ENCODE peak calls at places on chromosomes 12 and 14, in five cellular contexts. One of them, this sample, is unnamed.

GRCh38 chr12:6306599-6307220 is 3.8 kb upstream of the PLEKHG6 start:
- DNase-seq in A549: no peak
- DNase-seq in transverse colon: no peak
- DNase-seq in heart left ventricle: no peak
- DNase-seq in stomach: no peak
- DNase-seq in this sample: no peak

GRCh38 chr14:96597680-96598079 is 95.5 kb downstream of the PAPOLA start:
- DNase-seq in A549: no peak
- DNase-seq in transverse colon: no peak
- DNase-seq in heart left ventricle: no peak
- DNase-seq in stomach: no peak
- DNase-seq in this sample: no peak

GRCh38 chr12:46237381-46238045 is 31.3 kb downstream of the SLC38A1 start:
- DNase-seq in A549: no peak
- DNase-seq in transverse colon: no peak
- DNase-seq in heart left ventricle: no peak
- DNase-seq in stomach: no peak
- DNase-seq in this sample: no peak

GRCh38 chr14:74658535-74659130 is 46.6 kb upstream of the LTBP2 start:
- DNase-seq in A549: no peak
- DNase-seq in transverse colon: no peak
- DNase-seq in heart left ventricle: no peak
- DNase-seq in stomach: no peak
- DNase-seq in this sample: no peak

GRCh38 chr12:89634508-89634907 is 74.1 kb downstream of the ATP2B1 start:
- DNase-seq in A549: no peak
- DNase-seq in transverse colon: no peak
- DNase-seq in heart left ventricle: no peak
- DNase-seq in stomach: no peak
- DNase-seq in this sample: no peak

GRCh38 chr12:115261249-115261648 is 577.3 kb upstream of the TBX3 start:
- DNase-seq in A549: no peak
- DNase-seq in transverse colon: no peak
- DNase-seq in heart left ventricle: no peak
- DNase-seq in stomach: no peak
- DNase-seq in this sample: no peak

GRCh38 chr12:51908876-51909592 is 1.7 kb downstream of the ACVRL1 start:
- DNase-seq in A549: no peak
- DNase-seq in transverse colon: no peak
- DNase-seq in heart left ventricle: peak; percentile 26
- DNase-seq in stomach: no peak
- DNase-seq in this sample: no peak

GRCh38 chr12:125280482-125281377 is 215.5 kb downstream of the AACS start:
- DNase-seq in A549: peak; percentile 9
- DNase-seq in transverse colon: no peak
- DNase-seq in heart left ventricle: no peak
- DNase-seq in stomach: no peak
- DNase-seq in this sample: no peak

GRCh38 chr12:83261998-83262397 is 575.3 kb downstream of the TMTC2 start:
- DNase-seq in A549: peak; percentile 3
- DNase-seq in transverse colon: no peak
- DNase-seq in heart left ventricle: no peak
- DNase-seq in stomach: no peak
- DNase-seq in this sample: no peak

GRCh38 chr12:127257366-127257935 is 1009.5 kb upstream of the TMEM132C start:
- DNase-seq in A549: no peak
- DNase-seq in transverse colon: no peak
- DNase-seq in heart left ventricle: no peak
- DNase-seq in stomach: no peak
- DNase-seq in this sample: no peak

GRCh38 chr14:101593411-101594181 is 32.3 kb downstream of the DIO3 start:
- DNase-seq in A549: no peak
- DNase-seq in transverse colon: no peak
- DNase-seq in heart left ventricle: no peak
- DNase-seq in stomach: no peak
- DNase-seq in this sample: no peak

GRCh38 chr14:33848706-33849454 is 102.0 kb downstream of the EGLN3 start:
- DNase-seq in A549: peak; percentile 73
- DNase-seq in transverse colon: peak; percentile 78
- DNase-seq in heart left ventricle: peak; percentile 58
- DNase-seq in stomach: peak; percentile 78
- DNase-seq in this sample: peak; percentile 77

GRCh38 chr12:95241761-95242506 is 24.3 kb downstream of the VEZT start:
- DNase-seq in A549: no peak
- DNase-seq in transverse colon: no peak
- DNase-seq in heart left ventricle: no peak
- DNase-seq in stomach: no peak
- DNase-seq in this sample: no peak

GRCh38 chr14:34106310-34106709 is 155.4 kb upstream of the EGLN3 start:
- DNase-seq in A549: no peak
- DNase-seq in transverse colon: no peak
- DNase-seq in heart left ventricle: no peak
- DNase-seq in stomach: no peak
- DNase-seq in this sample: no peak

GRCh38 chr12:26116829-26117228 is 8.0 kb downstream of the BHLHE41 start:
- DNase-seq in A549: no peak
- DNase-seq in transverse colon: no peak
- DNase-seq in heart left ventricle: no peak
- DNase-seq in stomach: no peak
- DNase-seq in this sample: no peak

GRCh38 chr14:41201721-41202120 is 405.0 kb upstream of the LRFN5 start:
- DNase-seq in A549: no peak
- DNase-seq in transverse colon: no peak
- DNase-seq in heart left ventricle: no peak
- DNase-seq in stomach: no peak
- DNase-seq in this sample: no peak

GRCh38 chr14:82422186-82422585 is 888.5 kb upstream of the SEL1L start:
- DNase-seq in A549: no peak
- DNase-seq in transverse colon: no peak
- DNase-seq in heart left ventricle: no peak
- DNase-seq in stomach: no peak
- DNase-seq in this sample: no peak

GRCh38 chr12:131034631-131035267 is 81.0 kb downstream of the ADGRD1 start:
- DNase-seq in A549: no peak
- DNase-seq in transverse colon: no peak
- DNase-seq in heart left ventricle: no peak
- DNase-seq in stomach: no peak
- DNase-seq in this sample: no peak

GRCh38 chr12:110421159-110421661 is 17.7 kb upstream of the ANAPC7 start:
- DNase-seq in A549: no peak
- DNase-seq in transverse colon: no peak
- DNase-seq in heart left ventricle: no peak
- DNase-seq in stomach: no peak
- DNase-seq in this sample: no peak

GRCh38 chr14:67359319-67359774 is 257 bp downstream of the ATP6V1D start:
- DNase-seq in A549: no peak
- DNase-seq in transverse colon: peak; percentile 24
- DNase-seq in heart left ventricle: peak; percentile 29
- DNase-seq in stomach: no peak
- DNase-seq in this sample: peak; percentile 9

GRCh38 chr12:45216297-45216982 is 545 bp downstream of the ANO6 start:
- DNase-seq in A549: peak; percentile 59
- DNase-seq in transverse colon: peak; percentile 56
- DNase-seq in heart left ventricle: peak; percentile 63
- DNase-seq in stomach: peak; percentile 42
- DNase-seq in this sample: peak; percentile 61

GRCh38 chr14:73722581-73722980 is 8.4 kb upstream of the PNMA1 start:
- DNase-seq in A549: no peak
- DNase-seq in transverse colon: no peak
- DNase-seq in heart left ventricle: no peak
- DNase-seq in stomach: no peak
- DNase-seq in this sample: no peak

GRCh38 chr12:90102957-90103652 is 394.5 kb upstream of the ATP2B1 start:
- DNase-seq in A549: peak; percentile 61
- DNase-seq in transverse colon: peak; percentile 13
- DNase-seq in heart left ventricle: no peak
- DNase-seq in stomach: no peak
- DNase-seq in this sample: no peak

GRCh38 chr14:91727121-91727520 is 4.8 kb downstream of the CATSPERB start:
- DNase-seq in A549: no peak
- DNase-seq in transverse colon: no peak
- DNase-seq in heart left ventricle: no peak
- DNase-seq in stomach: no peak
- DNase-seq in this sample: no peak

GRCh38 chr12:116196752-116197718 is 80.5 kb downstream of the MED13L start:
- DNase-seq in A549: no peak
- DNase-seq in transverse colon: no peak
- DNase-seq in heart left ventricle: no peak
- DNase-seq in stomach: no peak
- DNase-seq in this sample: no peak

GRCh38 chr12:121295123-121295745 is 1.3 kb downstream of the CAMKK2 start:
- DNase-seq in A549: peak; percentile 29
- DNase-seq in transverse colon: no peak
- DNase-seq in heart left ventricle: no peak
- DNase-seq in stomach: no peak
- DNase-seq in this sample: no peak

GRCh38 chr12:25387136-25388050 is 136.7 kb upstream of the KRAS start:
- DNase-seq in A549: peak; percentile 91
- DNase-seq in transverse colon: peak; percentile 88
- DNase-seq in heart left ventricle: peak; percentile 84
- DNase-seq in stomach: peak; percentile 91
- DNase-seq in this sample: peak; percentile 90

GRCh38 chr12:19298837-19299605 is 140.3 kb upstream of the AEBP2 start:
- DNase-seq in A549: no peak
- DNase-seq in transverse colon: no peak
- DNase-seq in heart left ventricle: no peak
- DNase-seq in stomach: no peak
- DNase-seq in this sample: no peak

GRCh38 chr12:6914246-6914947 is at the start of gene ENO2:
- DNase-seq in A549: peak; percentile 62
- DNase-seq in transverse colon: peak; percentile 81
- DNase-seq in heart left ventricle: peak; percentile 87
- DNase-seq in stomach: peak; percentile 68
- DNase-seq in this sample: peak; percentile 69

GRCh38 chr12:131860472-131861260 is 32.5 kb downstream of the MMP17 start:
- DNase-seq in A549: peak; percentile 99
- DNase-seq in transverse colon: peak; percentile 21
- DNase-seq in heart left ventricle: peak; percentile 61
- DNase-seq in stomach: peak; percentile 49
- DNase-seq in this sample: no peak

GRCh38 chr14:59776468-59776867 is 94.1 kb downstream of the RTN1 start:
- DNase-seq in A549: no peak
- DNase-seq in transverse colon: no peak
- DNase-seq in heart left ventricle: no peak
- DNase-seq in stomach: no peak
- DNase-seq in this sample: no peak

GRCh38 chr14:31944256-31945073 is 132.6 kb upstream of the ARHGAP5 start:
- DNase-seq in A549: peak; percentile 90
- DNase-seq in transverse colon: peak; percentile 90
- DNase-seq in heart left ventricle: no peak
- DNase-seq in stomach: peak; percentile 57
- DNase-seq in this sample: no peak

GRCh38 chr14:54147285-54147684 is 190.7 kb upstream of the BMP4 start:
- DNase-seq in A549: peak; percentile 2
- DNase-seq in transverse colon: no peak
- DNase-seq in heart left ventricle: no peak
- DNase-seq in stomach: no peak
- DNase-seq in this sample: no peak

GRCh38 chr12:52307836-52308806 is 13.1 kb downstream of the KRT83 start:
- DNase-seq in A549: peak; percentile 49
- DNase-seq in transverse colon: peak; percentile 45
- DNase-seq in heart left ventricle: peak; percentile 43
- DNase-seq in stomach: peak; percentile 67
- DNase-seq in this sample: peak; percentile 61

GRCh38 chr12:54033106-54033979 is 493 bp downstream of the HOXC5 start:
- DNase-seq in A549: peak; percentile 53
- DNase-seq in transverse colon: no peak
- DNase-seq in heart left ventricle: no peak
- DNase-seq in stomach: peak; percentile 54
- DNase-seq in this sample: no peak
- H3K4me3 ChIP-seq in A549: peak overlapping the region; percentile 56
- H3K4me3 ChIP-seq in transverse colon: peak overlapping the region; percentile 23
- H3K4me3 ChIP-seq in heart left ventricle: no peak overlapping the region
- H3K4me3 ChIP-seq in stomach: peak overlapping the region; percentile 51
- H3K4me3 ChIP-seq in this sample: no peak overlapping the region

DNA sequence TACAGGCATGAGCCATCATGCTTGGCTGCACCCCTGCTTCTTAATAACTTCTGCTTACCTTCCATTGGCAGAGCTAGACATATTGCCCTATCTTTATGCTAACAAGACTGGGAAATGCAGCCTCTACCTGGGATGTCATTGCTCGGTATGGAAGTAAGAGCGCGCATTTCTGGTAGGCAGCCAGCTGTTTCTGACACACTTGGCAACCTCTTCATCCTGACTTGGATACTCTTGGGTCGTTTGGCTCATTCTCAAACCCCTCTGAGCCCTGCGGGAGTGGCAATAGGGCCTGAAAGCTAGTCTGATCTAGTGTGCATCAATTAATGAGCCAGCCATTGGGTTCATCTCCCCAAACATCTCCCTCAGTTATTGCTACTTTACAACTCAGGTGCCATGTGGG is 5.4 kb upstream of the PLBD1 start:
- DNase-seq in A549: no peak
- DNase-seq in transverse colon: no peak
- DNase-seq in heart left ventricle: peak; percentile 52
- DNase-seq in stomach: no peak
- DNase-seq in this sample: no peak
- H3K27ac ChIP-seq in A549: no peak overlapping the region
- H3K27ac ChIP-seq in transverse colon: no peak overlapping the region
- H3K27ac ChIP-seq in heart left ventricle: no peak overlapping the region
- H3K27ac ChIP-seq in stomach: no peak overlapping the region
- H3K27ac ChIP-seq in this sample: no peak overlapping the region

DNA sequence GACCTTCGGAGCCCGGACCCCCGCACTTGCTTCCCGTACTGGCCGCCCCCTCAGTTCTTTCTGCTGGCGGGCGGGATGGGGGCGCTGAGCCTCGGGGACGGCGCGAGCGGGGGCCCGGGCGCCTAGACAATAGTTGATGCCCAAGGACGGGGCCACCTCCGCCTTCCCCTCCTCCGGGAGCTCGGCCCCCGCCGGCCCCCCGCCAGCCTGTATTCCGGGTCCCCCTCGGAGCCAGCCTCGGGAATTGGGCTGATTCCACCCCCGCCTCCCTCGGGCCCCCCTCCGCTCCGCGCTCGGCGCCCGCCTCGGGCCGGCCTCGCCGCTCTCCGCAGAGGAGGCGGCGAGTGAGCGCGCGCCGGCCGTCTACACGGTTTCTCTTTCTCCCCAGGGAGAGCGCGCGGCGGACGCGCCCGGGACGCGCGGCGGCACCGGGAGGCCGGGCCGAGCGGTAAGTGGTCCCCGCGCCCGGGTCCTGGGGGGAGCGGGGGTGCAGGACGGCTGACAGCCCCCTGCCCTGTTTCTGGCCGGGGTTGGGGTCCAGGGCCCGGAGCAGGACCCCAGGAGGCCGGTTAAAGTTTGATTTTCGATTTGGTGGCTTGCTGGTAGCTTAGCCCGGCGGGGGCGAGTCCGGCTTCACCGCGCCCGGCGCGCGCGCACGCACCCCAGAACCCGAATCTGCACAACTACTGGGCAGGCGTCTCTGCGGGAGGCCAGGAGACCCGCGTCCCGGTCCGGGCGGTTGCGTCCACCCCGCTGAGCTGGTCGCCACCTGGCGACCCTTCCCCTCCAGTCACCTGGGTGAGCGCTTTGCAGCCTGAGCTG is 413.7 kb downstream of the PCNX1 start:
- DNase-seq in A549: peak; percentile 57
- DNase-seq in transverse colon: peak; percentile 67
- DNase-seq in heart left ventricle: peak; percentile 66
- DNase-seq in stomach: peak; percentile 73
- DNase-seq in this sample: peak; percentile 63
- TF ChIP-seq POLR2A in A549: no peak
- TF ChIP-seq POLR2A in transverse colon: peak; percentile 29
- TF ChIP-seq POLR2A in heart left ventricle: peak; percentile 31
- TF ChIP-seq POLR2A in stomach: no peak
- TF ChIP-seq POLR2A in this sample: peak; percentile 71

GRCh38 chr14:64632056-64632455 is 72.2 kb upstream of the PLEKHG3 start:
- DNase-seq in A549: no peak
- DNase-seq in transverse colon: no peak
- DNase-seq in heart left ventricle: no peak
- DNase-seq in stomach: no peak
- DNase-seq in this sample: no peak
- H3K4me3 ChIP-seq in A549: no peak overlapping the region
- H3K4me3 ChIP-seq in transverse colon: no peak overlapping the region
- H3K4me3 ChIP-seq in heart left ventricle: no peak overlapping the region
- H3K4me3 ChIP-seq in stomach: no peak overlapping the region
- H3K4me3 ChIP-seq in this sample: no peak overlapping the region

This sample was measured in body of pancreas.